ENCODE peak calls at places on chromosomes 12 and 14, in six cellular contexts. J, O, I, X, Y and Q are unnamed samples.

GRCh38 chr12:92743026-92743425 is 40.2 kb downstream of the PLEKHG7 start:
- DNase-seq in X (no peak), I (no peak), O (no peak), J (no peak), Y (no peak), Q (no peak)

GRCh38 chr14:95255487-95255886 is 64.2 kb downstream of the CLMN start:
- DNase-seq in X (peak; percentile 71), I (no peak), J (no peak), O (peak; percentile 88), Y (no peak), Q (peak; percentile 22)

GRCh38 chr12:120649442-120650248 is 9.2 kb downstream of the CABP1 start:
- DNase-seq in X (no peak), Y (peak; percentile 51), O (peak; percentile 67), I (no peak), J (peak; percentile 43), Q (no peak)

GRCh38 chr12:131535779-131536178 is 175.1 kb upstream of the SFSWAP start:
- DNase-seq in J (no peak), Y (no peak), O (no peak), X (no peak), I (no peak), Q (no peak)

GRCh38 chr14:98748966-98749365 is 523.0 kb downstream of the BCL11B start:
- DNase-seq in J (no peak), X (no peak), I (no peak), O (no peak), Y (no peak), Q (no peak)

GRCh38 chr14:50836515-50836914 is 5.6 kb upstream of the NIN start:
- DNase-seq in Y (no peak), O (no peak), X (no peak), J (no peak), I (no peak), Q (no peak)

GRCh38 chr12:41014643-41015020 is 173.5 kb upstream of the PDZRN4 start:
- DNase-seq in O (no peak), X (no peak), I (no peak), J (no peak), Y (no peak), Q (no peak)

GRCh38 chr14:85534435-85534834 is 4.5 kb downstream of the FLRT2 start:
- DNase-seq in Y (peak; percentile 34), O (peak; percentile 22), J (peak; percentile 44), I (no peak), X (no peak), Q (no peak)

GRCh38 chr14:95314609-95315008 is 5.1 kb downstream of the CLMN start:
- DNase-seq in J (no peak), I (no peak), O (no peak), Y (no peak), X (no peak), Q (peak; percentile 12)

GRCh38 chr14:74521756-74522155 is 28.2 kb downstream of the ISCA2 start:
- DNase-seq in Y (no peak), I (no peak), X (no peak), O (no peak), J (no peak), Q (no peak)

GRCh38 chr12:71157601-71158233 is at the start of gene TSPAN8:
- DNase-seq in J (no peak), I (no peak), Y (no peak), O (no peak), X (no peak), Q (peak; percentile 29)

GRCh38 chr12:67067453-67068203 is 201.5 kb upstream of the CAND1 start:
- DNase-seq in J (no peak), O (peak; percentile 7), X (no peak), I (no peak), Y (no peak), Q (no peak)

GRCh38 chr12:123984903-123985302 is 11.9 kb downstream of the ZNF664 start:
- DNase-seq in O (no peak), Y (no peak), X (no peak), J (no peak), I (no peak), Q (no peak)

GRCh38 chr12:66304296-66304915 is 2.1 kb downstream of the HELB start:
- DNase-seq in J (no peak), I (no peak), O (no peak), X (no peak), Y (no peak), Q (no peak)

GRCh38 chr14:92340071-92340470 is 17.1 kb downstream of the SLC24A4 start:
- DNase-seq in I (no peak), J (no peak), O (no peak), Y (no peak), X (no peak), Q (no peak)

GRCh38 chr12:27814411-27814810 is 34.4 kb upstream of the MANSC4 start:
- DNase-seq in X (no peak), I (no peak), J (no peak), O (no peak), Y (no peak), Q (peak; percentile 9)

GRCh38 chr12:115709410-115710065 is 568.0 kb downstream of the MED13L start:
- DNase-seq in I (no peak), O (no peak), J (no peak), X (peak; percentile 42), Y (no peak), Q (no peak)

GRCh38 chr12:5796171-5797091 is 148.6 kb downstream of the ANO2 start:
- DNase-seq in O (peak; percentile 81), X (no peak), I (no peak), J (peak; percentile 13), Y (peak; percentile 22), Q (no peak)

GRCh38 chr14:84864582-84865271 is 665.2 kb upstream of the FLRT2 start:
- DNase-seq in I (no peak), X (no peak), O (no peak), Y (no peak), J (no peak), Q (no peak)

GRCh38 chr12:127257366-127257935 is 1009.5 kb upstream of the TMEM132C start:
- DNase-seq in I (no peak), Y (no peak), O (no peak), X (no peak), J (no peak), Q (peak; percentile 42)

GRCh38 chr12:93387780-93388179 is 10.1 kb downstream of the NUDT4 start:
- DNase-seq in X (no peak), Y (no peak), I (no peak), O (no peak), J (no peak), Q (peak; percentile 45)

GRCh38 chr14:100065942-100066574 is 836 bp downstream of the EVL start:
- DNase-seq in Y (peak; percentile 50), J (no peak), X (no peak), I (peak; percentile 65), O (no peak), Q (no peak)

GRCh38 chr14:50725761-50726160 is 57.7 kb upstream of the SAV1 start:
- DNase-seq in J (no peak), Y (no peak), I (no peak), X (no peak), O (no peak), Q (no peak)